ENCODE peak calls at places on chromosomes 2 and 18, in nine cellular contexts. Q is ovary, X is brain microvascular endothelial cell, C is astrocyte of the cerebellum, E is cardiac fibroblast, N is hepatocyte, B is IMR-90, T is upper lobe of right lung, L is tibial nerve. J is an unnamed sample.

GRCh38 chr2:189657867-189658266 is 3.4 kb upstream of the ASNSD1 start:
- DNase-seq in Q (peak; percentile 30), X (peak; percentile 92), C (no peak), E (peak; percentile 79), N (peak; percentile 64), B (peak; percentile 74), T (peak; percentile 61), L (no peak), J (peak; percentile 96)

GRCh38 chr2:159903404-159904126 is 105.6 kb upstream of the CD302 start:
- DNase-seq in Q (no peak), X (peak; percentile 62), C (no peak), E (peak; percentile 26), N (no peak), B (no peak), T (no peak), L (no peak), J (peak; percentile 25)

GRCh38 chr18:12336887-12337286 is 28.8 kb downstream of the TUBB6 start:
- DNase-seq in Q (no peak), X (peak; percentile 66), C (no peak), E (peak; percentile 51), N (peak; percentile 29), B (peak; percentile 67), T (no peak), L (no peak), J (peak; percentile 50)

GRCh38 chr18:62678847-62679535 is 36.4 kb upstream of the PHLPP1 start:
- DNase-seq in Q (no peak), X (no peak), C (no peak), E (no peak), N (no peak), B (no peak), T (no peak), L (no peak), J (no peak)

GRCh38 chr18:3466872-3467271 is 16.9 kb downstream of the TGIF1 start:
- DNase-seq in Q (no peak), X (no peak), C (no peak), E (no peak), N (no peak), B (no peak), T (no peak), L (no peak), J (no peak)

GRCh38 chr2:85308951-85309555 is 18.7 kb downstream of the TGOLN2 start:
- DNase-seq in Q (peak; percentile 64), X (no peak), C (no peak), E (peak; percentile 46), N (no peak), B (peak; percentile 67), T (peak; percentile 75), L (no peak), J (peak; percentile 47)

GRCh38 chr2:85445316-85446295 is 27.1 kb downstream of the SH2D6 start:
- DNase-seq in Q (peak; percentile 81), X (no peak), C (no peak), E (peak; percentile 73), N (peak; percentile 61), B (peak; percentile 84), T (no peak), L (no peak), J (peak; percentile 93)

GRCh38 chr2:232878855-232879617 is 9.0 kb downstream of the SNORC start:
- DNase-seq in Q (no peak), X (no peak), C (no peak), E (no peak), N (no peak), B (no peak), T (peak; percentile 62), L (peak; percentile 11), J (no peak)

GRCh38 chr2:25608718-25609117 is 64.7 kb downstream of the DTNB start:
- DNase-seq in Q (no peak), X (no peak), C (no peak), E (no peak), N (no peak), B (no peak), T (no peak), L (no peak), J (no peak)

GRCh38 chr2:25602333-25602723 is 71.0 kb downstream of the DTNB start:
- DNase-seq in Q (no peak), X (no peak), C (no peak), E (no peak), N (no peak), B (no peak), T (no peak), L (no peak), J (no peak)

GRCh38 chr2:25606892-25607291 is 66.5 kb downstream of the DTNB start:
- DNase-seq in Q (no peak), X (no peak), C (no peak), E (peak; percentile 68), N (peak; percentile 21), B (peak; percentile 41), T (no peak), L (no peak), J (peak; percentile 22)
- TF ChIP-seq CTCF in Q (peak; percentile 72), X (peak; percentile 67), C (peak; percentile 49), E (peak; percentile 50), N (peak; percentile 75), B (peak; percentile 75), T (peak; percentile 61), L (peak; percentile 48), J (peak; percentile 52)

GRCh38 chr2:234631896-234632514 is 135.1 kb upstream of the ARL4C start:
- DNase-seq in Q (no peak), X (no peak), C (no peak), E (no peak), N (no peak), B (no peak), T (no peak), L (no peak), J (no peak)
- H3K4me3 ChIP-seq in Q (no peak overlapping the region), X (no peak overlapping the region), C (no peak overlapping the region), E (no peak overlapping the region), N (no peak overlapping the region), B (no peak overlapping the region), T (no peak overlapping the region), L (no peak overlapping the region), J (no peak overlapping the region)

GRCh38 chr2:70340921-70341765 is 39.3 kb upstream of the FAM136A start:
- DNase-seq in Q (no peak), X (peak; percentile 31), C (peak; percentile 6), E (peak; percentile 58), N (peak; percentile 71), B (peak; percentile 26), T (no peak), L (no peak), J (peak; percentile 34)

GRCh38 chr2:70340075-70340474 is 38.2 kb upstream of the FAM136A start:
- DNase-seq in Q (no peak), X (no peak), C (no peak), E (no peak), N (no peak), B (no peak), T (no peak), L (no peak), J (no peak)

GRCh38 chr2:70331012-70331411 is 29.1 kb upstream of the FAM136A start:
- DNase-seq in Q (no peak), X (no peak), C (no peak), E (no peak), N (no peak), B (no peak), T (no peak), L (no peak), J (no peak)

GRCh38 chr2:70336552-70336951 is 34.7 kb upstream of the FAM136A start:
- DNase-seq in Q (no peak), X (no peak), C (no peak), E (no peak), N (no peak), B (no peak), T (no peak), L (no peak), J (no peak)
- TF ChIP-seq CTCF in Q (no peak), X (no peak), C (no peak), E (no peak), N (no peak), B (no peak), T (no peak), L (no peak), J (no peak)

GRCh38 chr2:74507926-74508520 is 528 bp upstream of the PCGF1 start:
- DNase-seq in Q (no peak), X (no peak), C (no peak), E (peak; percentile 41), N (peak; percentile 69), B (peak; percentile 38), T (peak; percentile 69), L (no peak), J (peak; percentile 42)
- H3K4me3 ChIP-seq in Q (peak overlapping the region; percentile 71), X (peak overlapping the region; percentile 100), C (peak overlapping the region; percentile 89), E (peak overlapping the region; percentile 97), N (peak overlapping the region; percentile 47), B (peak overlapping the region; percentile 75), T (peak overlapping the region; percentile 84), L (peak overlapping the region; percentile 63), J (peak overlapping the region; percentile 98)

GRCh38 chr2:105125920-105126319 is 88.1 kb downstream of the MRPS9 start:
- DNase-seq in Q (no peak), X (no peak), C (no peak), E (no peak), N (no peak), B (no peak), T (no peak), L (no peak), J (no peak)

GRCh38 chr2:105121417-105121816 is 83.5 kb downstream of the MRPS9 start:
- DNase-seq in Q (no peak), X (no peak), C (no peak), E (no peak), N (no peak), B (no peak), T (no peak), L (no peak), J (no peak)

GRCh38 chr2:105126353-105126752 is 88.5 kb downstream of the MRPS9 start:
- DNase-seq in Q (no peak), X (no peak), C (no peak), E (no peak), N (no peak), B (no peak), T (no peak), L (no peak), J (no peak)

GRCh38 chr2:105127288-105127915 is 89.5 kb downstream of the MRPS9 start:
- DNase-seq in Q (no peak), X (no peak), C (no peak), E (no peak), N (no peak), B (no peak), T (no peak), L (no peak), J (no peak)

GRCh38 chr2:105125428-105125827 is 87.6 kb downstream of the MRPS9 start:
- DNase-seq in Q (no peak), X (no peak), C (no peak), E (no peak), N (no peak), B (no peak), T (no peak), L (no peak), J (peak; percentile 2)
- TF ChIP-seq CTCF in Q (no peak), X (peak; percentile 36), C (peak; percentile 3), E (peak; percentile 12), N (no peak), B (no peak), T (no peak), L (no peak), J (peak; percentile 23)